ENCODE peak calls at places on chromosomes 2 and 18, in nine cellular contexts. One of them, this sample, is unnamed.

GRCh38 chr2:177651833-177652232 is 259.3 kb downstream of the AGPS start:
- DNase-seq in psoas muscle: no peak
- DNase-seq in GM12878: no peak
- DNase-seq in right lobe of liver: no peak
- DNase-seq in tibial artery: no peak
- DNase-seq in K562: no peak
- DNase-seq in uterus: no peak
- DNase-seq in CD8-positive, alpha-beta memory T cell: no peak
- DNase-seq in mammary epithelial cell: no peak
- DNase-seq in this sample: no peak

GRCh38 chr18:59885579-59886163 is 14.1 kb upstream of the PMAIP1 start:
- DNase-seq in mammary epithelial cell: peak; percentile 92
- DNase-seq in psoas muscle: no peak
- DNase-seq in K562: no peak
- DNase-seq in tibial artery: no peak
- DNase-seq in CD8-positive, alpha-beta memory T cell: no peak
- DNase-seq in GM12878: peak; percentile 78
- DNase-seq in right lobe of liver: no peak
- DNase-seq in uterus: no peak
- DNase-seq in this sample: no peak

GRCh38 chr2:134252092-134252775 is 1.6 kb upstream of the MGAT5 start:
- DNase-seq in uterus: no peak
- DNase-seq in psoas muscle: no peak
- DNase-seq in right lobe of liver: no peak
- DNase-seq in K562: no peak
- DNase-seq in GM12878: no peak
- DNase-seq in CD8-positive, alpha-beta memory T cell: no peak
- DNase-seq in mammary epithelial cell: peak; percentile 65
- DNase-seq in tibial artery: no peak
- DNase-seq in this sample: no peak

GRCh38 chr2:160652236-160652635 is 158.6 kb upstream of the RBMS1 start:
- DNase-seq in mammary epithelial cell: peak; percentile 91
- DNase-seq in uterus: no peak
- DNase-seq in GM12878: no peak
- DNase-seq in CD8-positive, alpha-beta memory T cell: peak; percentile 68
- DNase-seq in psoas muscle: no peak
- DNase-seq in right lobe of liver: no peak
- DNase-seq in tibial artery: peak; percentile 65
- DNase-seq in K562: no peak
- DNase-seq in this sample: peak; percentile 81

GRCh38 chr2:210496512-210496911 is 20.0 kb upstream of the LANCL1 start:
- DNase-seq in right lobe of liver: no peak
- DNase-seq in uterus: no peak
- DNase-seq in CD8-positive, alpha-beta memory T cell: no peak
- DNase-seq in GM12878: no peak
- DNase-seq in tibial artery: no peak
- DNase-seq in K562: no peak
- DNase-seq in mammary epithelial cell: no peak
- DNase-seq in psoas muscle: no peak
- DNase-seq in this sample: no peak

GRCh38 chr2:33033524-33034150 is 86.9 kb downstream of the LTBP1 start:
- DNase-seq in GM12878: no peak
- DNase-seq in mammary epithelial cell: peak; percentile 42
- DNase-seq in uterus: peak; percentile 42
- DNase-seq in right lobe of liver: no peak
- DNase-seq in tibial artery: no peak
- DNase-seq in psoas muscle: no peak
- DNase-seq in K562: no peak
- DNase-seq in CD8-positive, alpha-beta memory T cell: no peak
- DNase-seq in this sample: no peak

GRCh38 chr18:57940166-57940565 is 103.9 kb upstream of the NEDD4L start:
- DNase-seq in psoas muscle: no peak
- DNase-seq in K562: no peak
- DNase-seq in GM12878: no peak
- DNase-seq in CD8-positive, alpha-beta memory T cell: no peak
- DNase-seq in tibial artery: no peak
- DNase-seq in right lobe of liver: no peak
- DNase-seq in uterus: no peak
- DNase-seq in mammary epithelial cell: no peak
- DNase-seq in this sample: no peak

GRCh38 chr18:3593381-3593903 is 143.5 kb downstream of the TGIF1 start:
- DNase-seq in GM12878: no peak
- DNase-seq in CD8-positive, alpha-beta memory T cell: no peak
- DNase-seq in K562: peak; percentile 69
- DNase-seq in right lobe of liver: no peak
- DNase-seq in uterus: no peak
- DNase-seq in mammary epithelial cell: peak; percentile 96
- DNase-seq in tibial artery: no peak
- DNase-seq in psoas muscle: no peak
- DNase-seq in this sample: no peak

GRCh38 chr2:189233527-189233926 is 54.0 kb upstream of the COL5A2 start:
- DNase-seq in GM12878: no peak
- DNase-seq in right lobe of liver: no peak
- DNase-seq in tibial artery: no peak
- DNase-seq in K562: no peak
- DNase-seq in mammary epithelial cell: peak; percentile 83
- DNase-seq in CD8-positive, alpha-beta memory T cell: no peak
- DNase-seq in uterus: no peak
- DNase-seq in psoas muscle: no peak
- DNase-seq in this sample: no peak

GRCh38 chr18:51734576-51734975 is 537.1 kb upstream of the MEX3C start:
- DNase-seq in tibial artery: no peak
- DNase-seq in psoas muscle: no peak
- DNase-seq in CD8-positive, alpha-beta memory T cell: no peak
- DNase-seq in GM12878: no peak
- DNase-seq in mammary epithelial cell: no peak
- DNase-seq in uterus: no peak
- DNase-seq in K562: no peak
- DNase-seq in right lobe of liver: no peak
- DNase-seq in this sample: no peak

GRCh38 chr2:20577495-20578235 is 73.2 kb downstream of the HS1BP3 start:
- DNase-seq in K562: no peak
- DNase-seq in GM12878: no peak
- DNase-seq in uterus: no peak
- DNase-seq in CD8-positive, alpha-beta memory T cell: no peak
- DNase-seq in mammary epithelial cell: peak; percentile 97
- DNase-seq in psoas muscle: peak; percentile 55
- DNase-seq in right lobe of liver: no peak
- DNase-seq in tibial artery: no peak
- DNase-seq in this sample: no peak

GRCh38 chr2:220224711-220225519 is 597.5 kb downstream of the SLC4A3 start:
- DNase-seq in CD8-positive, alpha-beta memory T cell: no peak
- DNase-seq in mammary epithelial cell: peak; percentile 91
- DNase-seq in GM12878: no peak
- DNase-seq in uterus: no peak
- DNase-seq in tibial artery: no peak
- DNase-seq in right lobe of liver: no peak
- DNase-seq in psoas muscle: no peak
- DNase-seq in K562: no peak
- DNase-seq in this sample: no peak

DNA sequence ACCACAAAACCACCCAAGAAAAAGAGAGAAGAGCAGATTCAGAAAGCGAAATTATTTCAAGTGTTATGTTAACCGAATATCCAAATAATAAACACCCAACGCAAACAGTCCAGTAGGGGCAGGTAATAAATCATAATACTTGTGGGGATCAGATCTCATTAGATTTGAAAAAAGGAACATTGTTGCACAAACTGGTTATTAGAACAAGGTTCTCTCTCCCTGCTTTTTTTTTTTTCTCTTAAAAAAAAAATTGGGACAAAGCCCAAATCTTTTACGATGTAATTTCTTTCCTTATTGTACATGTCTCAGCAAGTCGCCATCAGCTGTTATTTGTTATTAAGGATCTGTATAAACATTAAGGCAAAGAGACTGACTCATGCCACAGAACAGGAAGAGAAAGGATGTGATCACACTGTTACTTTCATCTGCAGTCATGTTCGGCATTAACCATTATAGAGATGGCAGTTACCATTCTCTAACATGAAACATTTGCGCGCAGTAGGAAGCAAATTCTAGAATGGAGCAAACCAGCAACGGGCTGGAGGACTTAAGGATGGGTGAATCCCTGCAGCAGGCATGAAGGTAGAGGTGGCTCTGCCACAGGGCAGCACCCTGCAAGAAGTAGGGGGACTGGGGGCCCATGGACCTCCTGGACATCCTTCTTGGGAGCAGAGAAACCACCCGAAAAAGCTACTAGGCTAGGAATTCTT is 42.0 kb downstream of the EPHA4 start:
- DNase-seq in psoas muscle: no peak
- DNase-seq in GM12878: no peak
- DNase-seq in uterus: no peak
- DNase-seq in K562: no peak
- DNase-seq in CD8-positive, alpha-beta memory T cell: no peak
- DNase-seq in tibial artery: no peak
- DNase-seq in mammary epithelial cell: peak; percentile 92
- DNase-seq in right lobe of liver: no peak
- DNase-seq in this sample: no peak
- H3K4me3 ChIP-seq in psoas muscle: no peak overlapping the region
- H3K4me3 ChIP-seq in GM12878: no peak overlapping the region
- H3K4me3 ChIP-seq in uterus: no peak overlapping the region
- H3K4me3 ChIP-seq in K562: no peak overlapping the region
- H3K4me3 ChIP-seq in CD8-positive, alpha-beta memory T cell: peak overlapping the region; percentile 3
- H3K4me3 ChIP-seq in tibial artery: no peak overlapping the region
- H3K4me3 ChIP-seq in mammary epithelial cell: no peak overlapping the region
- H3K4me3 ChIP-seq in right lobe of liver: no peak overlapping the region
- H3K4me3 ChIP-seq in this sample: no peak overlapping the region

DNA sequence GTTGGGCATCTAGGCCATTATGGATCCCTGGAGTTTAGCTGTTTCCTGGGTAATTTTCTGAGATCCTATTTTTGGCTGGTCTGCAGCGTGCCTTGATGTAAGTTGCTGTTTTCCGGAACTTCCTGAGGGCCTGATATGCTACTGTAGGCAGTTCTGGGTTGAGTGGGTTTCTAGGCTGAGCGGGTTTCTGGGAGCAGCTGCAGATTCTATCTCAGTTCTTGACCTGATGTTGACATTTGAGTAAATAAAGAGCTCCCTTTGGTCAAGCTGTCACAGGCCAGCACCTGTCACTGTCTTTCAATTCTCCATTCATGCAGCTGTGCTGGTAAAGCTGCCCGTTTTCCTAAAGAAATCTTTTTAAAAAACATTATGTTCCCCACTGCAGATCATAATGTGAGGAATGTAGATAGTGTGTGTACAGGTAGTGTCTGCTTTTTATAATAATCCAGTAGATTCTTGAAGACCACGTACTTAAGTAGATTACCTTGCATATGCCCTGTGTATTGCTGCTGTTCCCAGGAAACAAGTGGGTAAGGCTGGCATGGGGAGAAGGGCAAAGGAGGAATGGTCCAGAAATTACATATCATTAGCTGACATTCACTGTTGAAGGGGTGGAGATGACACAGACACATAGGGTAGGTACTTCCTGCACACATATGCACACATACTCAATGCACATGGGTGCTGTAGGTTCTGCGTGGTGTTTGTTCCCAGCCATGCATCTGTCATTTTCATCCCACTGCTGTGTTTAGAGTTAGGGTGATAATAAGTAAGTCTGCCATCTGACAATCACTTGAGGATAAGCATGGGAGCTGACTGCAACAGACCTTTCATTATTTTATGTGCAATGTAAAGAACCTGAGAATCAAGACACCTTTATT is 25.9 kb downstream of the CD28 start:
- DNase-seq in CD8-positive, alpha-beta memory T cell: no peak
- DNase-seq in mammary epithelial cell: no peak
- DNase-seq in right lobe of liver: no peak
- DNase-seq in psoas muscle: no peak
- DNase-seq in uterus: no peak
- DNase-seq in K562: no peak
- DNase-seq in GM12878: no peak
- DNase-seq in tibial artery: no peak
- DNase-seq in this sample: no peak
- H3K27me3 ChIP-seq in CD8-positive, alpha-beta memory T cell: no peaks in the 10 kb centered on the region
- H3K27me3 ChIP-seq in mammary epithelial cell: no peaks in the 10 kb centered on the region
- H3K27me3 ChIP-seq in right lobe of liver: no peaks in the 10 kb centered on the region
- H3K27me3 ChIP-seq in psoas muscle: no peaks in the 10 kb centered on the region
- H3K27me3 ChIP-seq in uterus: no peaks in the 10 kb centered on the region
- H3K27me3 ChIP-seq in K562: peaks cover 10% of the 10 kb centered on the region
- H3K27me3 ChIP-seq in GM12878: no peaks in the 10 kb centered on the region
- H3K27me3 ChIP-seq in tibial artery: no peaks in the 10 kb centered on the region
- H3K27me3 ChIP-seq in this sample: no peaks in the 10 kb centered on the region

GRCh38 chr18:75586576-75586975 is 159.1 kb upstream of the SMIM21 start:
- DNase-seq in CD8-positive, alpha-beta memory T cell: no peak
- DNase-seq in psoas muscle: no peak
- DNase-seq in uterus: no peak
- DNase-seq in mammary epithelial cell: no peak
- DNase-seq in right lobe of liver: no peak
- DNase-seq in K562: no peak
- DNase-seq in tibial artery: no peak
- DNase-seq in GM12878: no peak
- DNase-seq in this sample: no peak
- H3K4me3 ChIP-seq in CD8-positive, alpha-beta memory T cell: no peak overlapping the region
- H3K4me3 ChIP-seq in psoas muscle: no peak overlapping the region
- H3K4me3 ChIP-seq in uterus: no peak overlapping the region
- H3K4me3 ChIP-seq in mammary epithelial cell: no peak overlapping the region
- H3K4me3 ChIP-seq in right lobe of liver: no peak overlapping the region
- H3K4me3 ChIP-seq in K562: no peak overlapping the region
- H3K4me3 ChIP-seq in tibial artery: no peak overlapping the region
- H3K4me3 ChIP-seq in GM12878: no peak overlapping the region
- H3K4me3 ChIP-seq in this sample: no peak overlapping the region

GRCh38 chr2:492178-492577 is 185.0 kb downstream of the TMEM18 start:
- DNase-seq in K562: no peak
- DNase-seq in CD8-positive, alpha-beta memory T cell: no peak
- DNase-seq in right lobe of liver: no peak
- DNase-seq in mammary epithelial cell: no peak
- DNase-seq in tibial artery: no peak
- DNase-seq in psoas muscle: no peak
- DNase-seq in uterus: no peak
- DNase-seq in GM12878: no peak
- DNase-seq in this sample: no peak
- H3K27me3 ChIP-seq in K562: peaks cover 41% of the 10 kb centered on the region
- H3K27me3 ChIP-seq in CD8-positive, alpha-beta memory T cell: no peaks in the 10 kb centered on the region
- H3K27me3 ChIP-seq in right lobe of liver: no peaks in the 10 kb centered on the region
- H3K27me3 ChIP-seq in mammary epithelial cell: no peaks in the 10 kb centered on the region
- H3K27me3 ChIP-seq in tibial artery: peaks cover 4% of the 10 kb centered on the region
- H3K27me3 ChIP-seq in psoas muscle: no peaks in the 10 kb centered on the region
- H3K27me3 ChIP-seq in uterus: no peaks in the 10 kb centered on the region
- H3K27me3 ChIP-seq in GM12878: no peaks in the 10 kb centered on the region
- H3K27me3 ChIP-seq in this sample: no peaks in the 10 kb centered on the region

GRCh38 chr18:63109789-63110188 is 209.8 kb downstream of the BCL2 start:
- DNase-seq in uterus: no peak
- DNase-seq in CD8-positive, alpha-beta memory T cell: no peak
- DNase-seq in right lobe of liver: no peak
- DNase-seq in K562: no peak
- DNase-seq in tibial artery: no peak
- DNase-seq in GM12878: no peak
- DNase-seq in psoas muscle: no peak
- DNase-seq in mammary epithelial cell: no peak
- DNase-seq in this sample: no peak
- H3K4me3 ChIP-seq in uterus: no peak overlapping the region
- H3K4me3 ChIP-seq in CD8-positive, alpha-beta memory T cell: no peak overlapping the region
- H3K4me3 ChIP-seq in right lobe of liver: no peak overlapping the region
- H3K4me3 ChIP-seq in K562: no peak overlapping the region
- H3K4me3 ChIP-seq in tibial artery: no peak overlapping the region
- H3K4me3 ChIP-seq in GM12878: no peak overlapping the region
- H3K4me3 ChIP-seq in psoas muscle: no peak overlapping the region
- H3K4me3 ChIP-seq in mammary epithelial cell: no peak overlapping the region
- H3K4me3 ChIP-seq in this sample: no peak overlapping the region

This sample was measured in naive thymus-derived CD4-positive, alpha-beta T cell.